ENCODE peak calls at places on chromosomes 12 and 14, in five cellular contexts. K, F, X, U and M are unnamed samples.

GRCh38 chr14:49497725-49498348 is 88.3 kb downstream of the RPS29 start:
- DNase-seq in K (no peak), F (no peak), X (no peak), U (no peak), M (peak; percentile 77)

GRCh38 chr14:36524220-36524837 is 4.3 kb upstream of the NKX2-1 start:
- DNase-seq in K (no peak), F (no peak), X (no peak), U (peak; percentile 81), M (no peak)

GRCh38 chr14:24432259-24433131 is 2.7 kb downstream of the KHNYN start:
- DNase-seq in K (peak; percentile 57), F (peak; percentile 52), X (no peak), U (no peak), M (no peak)

GRCh38 chr14:70713096-70713875 is 71.6 kb downstream of the TTC9 start:
- DNase-seq in K (no peak), F (no peak), X (no peak), U (peak; percentile 83), M (no peak)

GRCh38 chr12:65895759-65896656 is 71.7 kb downstream of the HMGA2 start:
- DNase-seq in K (no peak), F (no peak), X (no peak), U (no peak), M (peak; percentile 54)

GRCh38 chr12:69052613-69053408 is 119.8 kb upstream of the CPM start:
- DNase-seq in K (no peak), F (no peak), X (no peak), U (no peak), M (no peak)

GRCh38 chr12:124916370-124917134 is 2.1 kb upstream of the UBC start:
- DNase-seq in K (peak; percentile 92), F (no peak), X (peak; percentile 86), U (peak; percentile 81), M (peak; percentile 96)

GRCh38 chr12:4423528-4424195 is 22.0 kb downstream of the FGF6 start:
- DNase-seq in K (no peak), F (no peak), X (no peak), U (no peak), M (peak; percentile 68)

GRCh38 chr14:50260511-50260910 is 29.1 kb upstream of the SOS2 start:
- DNase-seq in K (no peak), F (no peak), X (no peak), U (no peak), M (peak; percentile 44)

GRCh38 chr12:102371177-102371576 is 109.2 kb downstream of the IGF1 start:
- DNase-seq in K (no peak), F (no peak), X (no peak), U (no peak), M (no peak)

GRCh38 chr14:102474934-102475333 is 34.6 kb downstream of the ANKRD9 start:
- DNase-seq in K (peak; percentile 69), F (peak; percentile 81), X (peak; percentile 54), U (peak; percentile 95), M (peak; percentile 35)

GRCh38 chr12:115920395-115921183 is 356.9 kb downstream of the MED13L start:
- DNase-seq in K (peak; percentile 21), F (no peak), X (no peak), U (no peak), M (no peak)

GRCh38 chr12:47124451-47124850 is 44.7 kb upstream of the AMIGO2 start:
- DNase-seq in K (no peak), F (no peak), X (no peak), U (no peak), M (no peak)

GRCh38 chr12:117854339-117855012 is 114.3 kb downstream of the KSR2 start:
- DNase-seq in K (no peak), F (peak; percentile 21), X (peak; percentile 63), U (peak; percentile 47), M (peak; percentile 51)

GRCh38 chr12:78712834-78713455 is 151.6 kb upstream of the SYT1 start:
- DNase-seq in K (no peak), F (no peak), X (no peak), U (no peak), M (no peak)

GRCh38 chr12:46664771-46665287 is 161.0 kb downstream of the SLC38A4 start:
- DNase-seq in K (no peak), F (no peak), X (no peak), U (no peak), M (peak; percentile 21)

GRCh38 chr14:100622234-100622633 is 35.0 kb upstream of the BEGAIN start:
- DNase-seq in K (no peak), F (no peak), X (no peak), U (no peak), M (peak; percentile 15)

GRCh38 chr14:70282666-70283065 is 76.8 kb downstream of the COX16 start:
- DNase-seq in K (no peak), F (no peak), X (no peak), U (no peak), M (no peak)

GRCh38 chr14:72745546-72745945 is 148.4 kb downstream of the DPF3 start:
- DNase-seq in K (peak; percentile 21), F (no peak), X (peak; percentile 1), U (no peak), M (no peak)

GRCh38 chr14:68782091-68782981 is 10.5 kb downstream of the ZFP36L1 start:
- DNase-seq in K (peak; percentile 59), F (peak; percentile 50), X (no peak), U (no peak), M (peak; percentile 67)

GRCh38 chr12:62963642-62964041 is 28.7 kb upstream of the PPM1H start:
- DNase-seq in K (no peak), F (no peak), X (no peak), U (no peak), M (no peak)

GRCh38 chr12:31238764-31239387 is 87.1 kb downstream of the SINHCAF start:
- DNase-seq in K (peak; percentile 79), F (peak; percentile 48), X (peak; percentile 79), U (peak; percentile 79), M (peak; percentile 76)

GRCh38 chr12:63362801-63363200 is 211.8 kb upstream of the AVPR1A start:
- DNase-seq in K (no peak), F (no peak), X (no peak), U (no peak), M (no peak)

GRCh38 chr14:30869525-30870150 is 4.7 kb upstream of the COCH start:
- DNase-seq in K (no peak), F (no peak), X (no peak), U (no peak), M (no peak)

GRCh38 chr12:64269161-64269560 is 47.1 kb upstream of the KICS2 start:
- DNase-seq in K (no peak), F (no peak), X (no peak), U (peak; percentile 77), M (no peak)

GRCh38 chr14:69696633-69697557 is 70.0 kb upstream of the SRSF5 start:
- DNase-seq in K (no peak), F (no peak), X (no peak), U (peak; percentile 35), M (peak; percentile 29)

GRCh38 chr12:79388006-79388405 is 302.8 kb downstream of the PAWR start:
- DNase-seq in K (no peak), F (no peak), X (no peak), U (no peak), M (no peak)

GRCh38 chr14:68873379-68873778 is 80.5 kb upstream of the ZFP36L1 start:
- DNase-seq in K (no peak), F (no peak), X (no peak), U (no peak), M (no peak)

GRCh38 chr14:71460091-71460490 is 472.1 kb upstream of the RGS6 start:
- DNase-seq in K (no peak), F (no peak), X (no peak), U (no peak), M (no peak)

GRCh38 chr12:84599539-84599938 is 313.1 kb downstream of the SLC6A15 start:
- DNase-seq in K (no peak), F (no peak), X (no peak), U (no peak), M (no peak)

GRCh38 chr12:53612978-53613377 is 13.2 kb downstream of the ATF7 start:
- DNase-seq in K (no peak), F (no peak), X (no peak), U (no peak), M (no peak)

GRCh38 chr12:39236994-39237393 is 205.9 kb downstream of the KIF21A start:
- DNase-seq in K (no peak), F (no peak), X (no peak), U (no peak), M (no peak)

GRCh38 chr12:105330938-105331804 is 680 bp downstream of the C12orf75 start:
- DNase-seq in K (no peak), F (peak; percentile 34), X (peak; percentile 39), U (peak; percentile 24), M (peak; percentile 16)

GRCh38 chr12:105334001-105334400 is 3.5 kb downstream of the C12orf75 start:
- DNase-seq in K (no peak), F (no peak), X (peak; percentile 6), U (no peak), M (no peak)

GRCh38 chr12:105331805-105332251 is 1.3 kb downstream of the C12orf75 start:
- DNase-seq in K (no peak), F (no peak), X (peak; percentile 58), U (no peak), M (peak; percentile 24)

GRCh38 chr12:105334568-105334967 is 4.1 kb downstream of the C12orf75 start:
- DNase-seq in K (no peak), F (no peak), X (peak; percentile 7), U (no peak), M (no peak)

GRCh38 chr12:105332925-105333324 is 2.4 kb downstream of the C12orf75 start:
- DNase-seq in K (no peak), F (no peak), X (peak; percentile 1), U (no peak), M (no peak)
- H3K4me3 ChIP-seq in K (no peak overlapping the region), F (no peak overlapping the region), X (no peak overlapping the region), U (no peak overlapping the region), M (no peak overlapping the region)

GRCh38 chr12:52212701-52213540 is 20.1 kb upstream of the KRT7 start:
- DNase-seq in K (no peak), F (no peak), X (no peak), U (peak; percentile 1), M (no peak)
- H3K27ac ChIP-seq in K (no peak overlapping the region), F (no peak overlapping the region), X (no peak overlapping the region), U (peak overlapping the region; percentile 91), M (no peak overlapping the region)

DNA sequence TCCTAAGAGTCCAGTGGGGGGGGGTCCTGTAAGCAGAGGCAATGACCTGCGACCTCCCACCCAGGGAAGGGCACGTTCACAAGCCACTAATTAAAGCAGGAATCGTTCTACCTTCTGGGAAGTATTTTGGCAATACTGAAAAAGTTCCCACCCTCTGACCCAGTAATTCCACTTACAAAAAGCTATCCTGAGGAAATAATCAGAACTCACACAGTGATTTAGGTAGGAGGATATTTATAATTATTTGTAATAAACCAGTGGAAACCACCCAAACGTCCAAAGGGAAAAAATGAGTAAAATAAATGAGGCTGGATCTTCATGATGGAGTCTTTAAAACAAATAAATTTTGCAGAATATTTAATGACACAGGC is 54.7 kb downstream of the SSH1 start:
- DNase-seq in K (no peak), F (no peak), X (no peak), U (no peak), M (no peak)
- H3K36me3 ChIP-seq in K (peaks cover 70% of the 10 kb centered on the region), F (no peaks in the 10 kb centered on the region), X (peaks cover 5% of the 10 kb centered on the region), U (peaks cover 44% of the 10 kb centered on the region), M (peaks cover 28% of the 10 kb centered on the region)

GRCh38 chr12:57893460-57894353 is 47.2 kb upstream of the CTDSP2 start:
- DNase-seq in K (peak; percentile 95), F (peak; percentile 97), X (peak; percentile 87), U (peak; percentile 88), M (peak; percentile 62)

GRCh38 chr12:57894577-57895292 is 46.6 kb upstream of the ATP23 start:
- DNase-seq in K (no peak), F (peak; percentile 45), X (peak; percentile 32), U (no peak), M (no peak)

GRCh38 chr12:57896437-57897201 is 44.7 kb upstream of the ATP23 start:
- DNase-seq in K (peak; percentile 83), F (peak; percentile 90), X (peak; percentile 83), U (peak; percentile 74), M (peak; percentile 47)

GRCh38 chr12:57896139-57896436 is 45.3 kb upstream of the ATP23 start:
- DNase-seq in K (no peak), F (peak; percentile 62), X (peak; percentile 31), U (no peak), M (no peak)

GRCh38 chr12:57895337-57896138 is 45.8 kb upstream of the ATP23 start:
- DNase-seq in K (no peak), F (no peak), X (no peak), U (no peak), M (no peak)
- H3K4me3 ChIP-seq in K (no peak overlapping the region), F (peak overlapping the region; percentile 57), X (peak overlapping the region; percentile 63), U (no peak overlapping the region), M (no peak overlapping the region)